ENCODE peak calls at places on chromosomes 13 and 19, in six cellular contexts. One of them, this sample, is unnamed.

GRCh38 chr19:29687244-29687896 is 22.1 kb downstream of the PLEKHF1 start:
- DNase-seq in amniotic stem cell: peak
- DNase-seq in uterus: peak
- DNase-seq in hippocampal formation: no peak
- DNase-seq in progenitor cell of endocrine pancreas: no peak
- DNase-seq in posterior cingulate gyrus: no peak
- DNase-seq in this sample: peak

GRCh38 chr13:95317037-95317989 is 16.1 kb upstream of the ABCC4 start:
- DNase-seq in uterus: peak
- DNase-seq in amniotic stem cell: no peak
- DNase-seq in posterior cingulate gyrus: no peak
- DNase-seq in hippocampal formation: no peak
- DNase-seq in progenitor cell of endocrine pancreas: no peak
- DNase-seq in this sample: peak

GRCh38 chr19:45451181-45451849 is 16.5 kb upstream of the FOSB start:
- DNase-seq in hippocampal formation: no peak
- DNase-seq in posterior cingulate gyrus: no peak
- DNase-seq in uterus: peak
- DNase-seq in progenitor cell of endocrine pancreas: no peak
- DNase-seq in amniotic stem cell: no peak
- DNase-seq in this sample: peak

GRCh38 chr13:112839347-112840105 is 129.5 kb upstream of the MCF2L start:
- DNase-seq in posterior cingulate gyrus: no peak
- DNase-seq in progenitor cell of endocrine pancreas: no peak
- DNase-seq in uterus: no peak
- DNase-seq in hippocampal formation: no peak
- DNase-seq in amniotic stem cell: no peak
- DNase-seq in this sample: peak

GRCh38 chr19:925912-926594 is at the start of gene ARID3A:
- DNase-seq in hippocampal formation: no peak
- DNase-seq in amniotic stem cell: no peak
- DNase-seq in posterior cingulate gyrus: no peak
- DNase-seq in progenitor cell of endocrine pancreas: no peak
- DNase-seq in uterus: no peak
- DNase-seq in this sample: peak

GRCh38 chr13:44969858-44970484 is 19.3 kb downstream of the NUFIP1 start:
- DNase-seq in uterus: no peak
- DNase-seq in posterior cingulate gyrus: no peak
- DNase-seq in hippocampal formation: no peak
- DNase-seq in amniotic stem cell: peak
- DNase-seq in progenitor cell of endocrine pancreas: no peak
- DNase-seq in this sample: peak

GRCh38 chr19:558770-559439 is 13.5 kb upstream of the BSG start:
- DNase-seq in uterus: peak
- DNase-seq in progenitor cell of endocrine pancreas: no peak
- DNase-seq in posterior cingulate gyrus: peak
- DNase-seq in hippocampal formation: no peak
- DNase-seq in amniotic stem cell: no peak
- DNase-seq in this sample: no peak

GRCh38 chr13:41418027-41418426 is 39.3 kb upstream of the RGCC start:
- DNase-seq in progenitor cell of endocrine pancreas: no peak
- DNase-seq in posterior cingulate gyrus: no peak
- DNase-seq in amniotic stem cell: no peak
- DNase-seq in hippocampal formation: no peak
- DNase-seq in uterus: no peak
- DNase-seq in this sample: peak

GRCh38 chr19:3838661-3839060 is 30.2 kb downstream of the ZFR2 start:
- DNase-seq in amniotic stem cell: no peak
- DNase-seq in hippocampal formation: no peak
- DNase-seq in uterus: no peak
- DNase-seq in posterior cingulate gyrus: no peak
- DNase-seq in progenitor cell of endocrine pancreas: no peak
- DNase-seq in this sample: no peak

GRCh38 chr13:28337196-28338045 is 157.5 kb downstream of the FLT1 start:
- DNase-seq in progenitor cell of endocrine pancreas: no peak
- DNase-seq in posterior cingulate gyrus: no peak
- DNase-seq in uterus: no peak
- DNase-seq in amniotic stem cell: peak
- DNase-seq in hippocampal formation: no peak
- DNase-seq in this sample: peak

GRCh38 chr19:4597975-4598671 is 38.6 kb upstream of the SEMA6B start:
- DNase-seq in progenitor cell of endocrine pancreas: no peak
- DNase-seq in uterus: no peak
- DNase-seq in hippocampal formation: no peak
- DNase-seq in posterior cingulate gyrus: no peak
- DNase-seq in amniotic stem cell: no peak
- DNase-seq in this sample: no peak

GRCh38 chr13:25042141-25042540 is 53.8 kb upstream of the PABPC3 start:
- DNase-seq in uterus: no peak
- DNase-seq in hippocampal formation: no peak
- DNase-seq in progenitor cell of endocrine pancreas: no peak
- DNase-seq in amniotic stem cell: no peak
- DNase-seq in posterior cingulate gyrus: no peak
- DNase-seq in this sample: no peak

GRCh38 chr13:44331912-44332840 is 41.4 kb upstream of the SERP2 start:
- DNase-seq in posterior cingulate gyrus: peak
- DNase-seq in amniotic stem cell: peak
- DNase-seq in progenitor cell of endocrine pancreas: no peak
- DNase-seq in uterus: peak
- DNase-seq in hippocampal formation: peak
- DNase-seq in this sample: peak

GRCh38 chr19:49690656-49691242 is at the start of gene CPT1C:
- DNase-seq in uterus: peak
- DNase-seq in hippocampal formation: peak
- DNase-seq in amniotic stem cell: peak
- DNase-seq in posterior cingulate gyrus: peak
- DNase-seq in progenitor cell of endocrine pancreas: peak
- DNase-seq in this sample: peak

GRCh38 chr13:113863511-113864302 is at the start of gene GAS6:
- DNase-seq in posterior cingulate gyrus: peak
- DNase-seq in progenitor cell of endocrine pancreas: peak
- DNase-seq in hippocampal formation: peak
- DNase-seq in uterus: peak
- DNase-seq in amniotic stem cell: no peak
- DNase-seq in this sample: no peak

GRCh38 chr19:18754501-18754900 is 36.6 kb downstream of the COMP start:
- DNase-seq in hippocampal formation: no peak
- DNase-seq in amniotic stem cell: no peak
- DNase-seq in posterior cingulate gyrus: no peak
- DNase-seq in progenitor cell of endocrine pancreas: no peak
- DNase-seq in uterus: no peak
- DNase-seq in this sample: no peak

GRCh38 chr19:46441775-46442332 is 13.1 kb upstream of the PNMA8C start:
- DNase-seq in progenitor cell of endocrine pancreas: no peak
- DNase-seq in amniotic stem cell: no peak
- DNase-seq in uterus: no peak
- DNase-seq in hippocampal formation: no peak
- DNase-seq in posterior cingulate gyrus: no peak
- DNase-seq in this sample: no peak

GRCh38 chr13:75876371-75877050 is 240.4 kb downstream of the LMO7 start:
- DNase-seq in hippocampal formation: peak
- DNase-seq in uterus: peak
- DNase-seq in posterior cingulate gyrus: peak
- DNase-seq in amniotic stem cell: peak
- DNase-seq in progenitor cell of endocrine pancreas: peak
- DNase-seq in this sample: peak

GRCh38 chr13:75869981-75870380 is 233.9 kb downstream of the LMO7 start:
- DNase-seq in hippocampal formation: no peak
- DNase-seq in uterus: no peak
- DNase-seq in progenitor cell of endocrine pancreas: no peak
- DNase-seq in amniotic stem cell: no peak
- DNase-seq in posterior cingulate gyrus: no peak
- DNase-seq in this sample: no peak

GRCh38 chr13:110300090-110300815 is 6.7 kb downstream of the COL4A1 start:
- DNase-seq in posterior cingulate gyrus: no peak
- DNase-seq in progenitor cell of endocrine pancreas: no peak
- DNase-seq in hippocampal formation: no peak
- DNase-seq in uterus: no peak
- DNase-seq in amniotic stem cell: no peak
- DNase-seq in this sample: no peak

GRCh38 chr13:102609696-102610095 is 12.9 kb downstream of the TPP2 start:
- DNase-seq in uterus: no peak
- DNase-seq in amniotic stem cell: no peak
- DNase-seq in hippocampal formation: no peak
- DNase-seq in progenitor cell of endocrine pancreas: no peak
- DNase-seq in posterior cingulate gyrus: no peak
- DNase-seq in this sample: no peak

GRCh38 chr13:48750588-48751383 is 97.1 kb downstream of the CYSLTR2 start:
- DNase-seq in progenitor cell of endocrine pancreas: no peak
- DNase-seq in amniotic stem cell: no peak
- DNase-seq in uterus: peak
- DNase-seq in hippocampal formation: no peak
- DNase-seq in posterior cingulate gyrus: no peak
- DNase-seq in this sample: no peak

GRCh38 chr13:93226623-93227279 is at the start of gene GPC6:
- DNase-seq in posterior cingulate gyrus: peak
- DNase-seq in amniotic stem cell: peak
- DNase-seq in hippocampal formation: peak
- DNase-seq in progenitor cell of endocrine pancreas: peak
- DNase-seq in uterus: no peak
- DNase-seq in this sample: peak

GRCh38 chr13:34523401-34523800 is 418.7 kb upstream of the NBEA start:
- DNase-seq in amniotic stem cell: no peak
- DNase-seq in hippocampal formation: no peak
- DNase-seq in uterus: no peak
- DNase-seq in progenitor cell of endocrine pancreas: no peak
- DNase-seq in posterior cingulate gyrus: no peak
- DNase-seq in this sample: peak

This sample was measured in astrocyte.